ENCODE peak calls at places on chromosomes 1 and 21, in four cellular contexts. One of them, this sample, is unnamed.

GRCh38 chr21:35616090-35616489 is 444.2 kb downstream of the SETD4 start:
- DNase-seq in A549: peak; percentile 1
- DNase-seq in HepG2: no peak
- DNase-seq in GM12878: no peak
- DNase-seq in this sample: no peak

GRCh38 chr1:26290061-26290415 is 10.2 kb downstream of the SH3BGRL3 start:
- DNase-seq in A549: no peak
- DNase-seq in HepG2: no peak
- DNase-seq in GM12878: no peak
- DNase-seq in this sample: no peak

GRCh38 chr1:211132681-211133392 is 1.1 kb downstream of the KCNH1 start:
- DNase-seq in HepG2: no peak
- DNase-seq in A549: no peak
- DNase-seq in GM12878: no peak
- DNase-seq in this sample: no peak

GRCh38 chr1:160205242-160205973 is at the start of gene PEA15:
- DNase-seq in GM12878: no peak
- DNase-seq in HepG2: no peak
- DNase-seq in A549: peak; percentile 87
- DNase-seq in this sample: peak; percentile 93

GRCh38 chr1:14941865-14942264 is 211.7 kb upstream of the TMEM51 start:
- DNase-seq in GM12878: no peak
- DNase-seq in A549: no peak
- DNase-seq in HepG2: no peak
- DNase-seq in this sample: no peak

GRCh38 chr1:94801919-94802546 is 18.1 kb upstream of the SLC44A3 start:
- DNase-seq in A549: peak; percentile 44
- DNase-seq in GM12878: no peak
- DNase-seq in HepG2: peak; percentile 49
- DNase-seq in this sample: no peak

GRCh38 chr1:199123615-199124014 is 484.8 kb downstream of the PTPRC start:
- DNase-seq in HepG2: no peak
- DNase-seq in GM12878: no peak
- DNase-seq in A549: no peak
- DNase-seq in this sample: no peak

GRCh38 chr21:38343691-38344090 is 86.9 kb downstream of the KCNJ15 start:
- DNase-seq in GM12878: no peak
- DNase-seq in HepG2: no peak
- DNase-seq in A549: peak; percentile 58
- DNase-seq in this sample: no peak

GRCh38 chr1:230186003-230186863 is 119.2 kb downstream of the GALNT2 start:
- DNase-seq in A549: peak; percentile 87
- DNase-seq in GM12878: no peak
- DNase-seq in HepG2: peak; percentile 95
- DNase-seq in this sample: no peak

GRCh38 chr1:184497962-184498723 is 111.3 kb downstream of the C1orf21 start:
- DNase-seq in GM12878: no peak
- DNase-seq in HepG2: no peak
- DNase-seq in A549: no peak
- DNase-seq in this sample: no peak

GRCh38 chr1:82788660-82789059 is 987.9 kb downstream of the ADGRL2 start:
- DNase-seq in HepG2: no peak
- DNase-seq in A549: no peak
- DNase-seq in GM12878: no peak
- DNase-seq in this sample: no peak

GRCh38 chr21:31128234-31128633 is 90.0 kb upstream of the KRTAP19-8 start:
- DNase-seq in GM12878: no peak
- DNase-seq in A549: no peak
- DNase-seq in HepG2: no peak
- DNase-seq in this sample: no peak

GRCh38 chr1:77888429-77889239 is at the start of gene NEXN:
- DNase-seq in GM12878: no peak
- DNase-seq in A549: peak; percentile 13
- DNase-seq in HepG2: peak; percentile 44
- DNase-seq in this sample: peak; percentile 39

GRCh38 chr1:184152502-184152901 is 101.0 kb downstream of the TSEN15 start:
- DNase-seq in GM12878: no peak
- DNase-seq in HepG2: no peak
- DNase-seq in A549: no peak
- DNase-seq in this sample: no peak

GRCh38 chr1:248421384-248421783 is 18.5 kb downstream of the OR2T1 start:
- DNase-seq in A549: no peak
- DNase-seq in HepG2: no peak
- DNase-seq in GM12878: no peak
- DNase-seq in this sample: no peak

GRCh38 chr1:241408170-241408569 is 51.2 kb upstream of the RGS7 start:
- DNase-seq in A549: no peak
- DNase-seq in HepG2: no peak
- DNase-seq in GM12878: no peak
- DNase-seq in this sample: peak; percentile 46

GRCh38 chr1:222634180-222635013 is 16.5 kb downstream of the MIA3 start:
- DNase-seq in A549: peak; percentile 71
- DNase-seq in HepG2: peak; percentile 87
- DNase-seq in GM12878: no peak
- DNase-seq in this sample: peak; percentile 68

GRCh38 chr1:203473281-203473680 is 2.3 kb upstream of the PRELP start:
- DNase-seq in HepG2: no peak
- DNase-seq in A549: no peak
- DNase-seq in GM12878: no peak
- DNase-seq in this sample: no peak

GRCh38 chr1:217614319-217614718 is 16.6 kb downstream of the GPATCH2 start:
- DNase-seq in HepG2: no peak
- DNase-seq in A549: no peak
- DNase-seq in GM12878: no peak
- DNase-seq in this sample: no peak

GRCh38 chr1:92572520-92572919 is 85.8 kb upstream of the GFI1 start:
- DNase-seq in GM12878: no peak
- DNase-seq in A549: no peak
- DNase-seq in HepG2: no peak
- DNase-seq in this sample: peak; percentile 13

GRCh38 chr1:223641523-223642039 is 23.9 kb downstream of the CAPN8 start:
- DNase-seq in HepG2: no peak
- DNase-seq in GM12878: no peak
- DNase-seq in A549: no peak
- DNase-seq in this sample: no peak

GRCh38 chr1:53043271-53043670 is 18.7 kb upstream of the PODN start:
- DNase-seq in HepG2: peak; percentile 8
- DNase-seq in GM12878: no peak
- DNase-seq in A549: no peak
- DNase-seq in this sample: no peak

GRCh38 chr1:7526196-7526866 is 244.8 kb upstream of the VAMP3 start:
- DNase-seq in GM12878: no peak
- DNase-seq in HepG2: no peak
- DNase-seq in A549: no peak
- DNase-seq in this sample: no peak

GRCh38 chr21:19049567-19049966 is 646.0 kb upstream of the TMPRSS15 start:
- DNase-seq in HepG2: no peak
- DNase-seq in GM12878: no peak
- DNase-seq in A549: no peak
- DNase-seq in this sample: no peak

GRCh38 chr1:119686661-119687060 is 25.1 kb upstream of the PHGDH start:
- DNase-seq in A549: no peak
- DNase-seq in HepG2: no peak
- DNase-seq in GM12878: no peak
- DNase-seq in this sample: no peak

GRCh38 chr1:37307907-37308570 is 166.3 kb upstream of the ZC3H12A start:
- DNase-seq in GM12878: no peak
- DNase-seq in HepG2: no peak
- DNase-seq in A549: no peak
- DNase-seq in this sample: peak; percentile 25

GRCh38 chr1:162107911-162108310 is 38.4 kb downstream of the NOS1AP start:
- DNase-seq in HepG2: peak; percentile 41
- DNase-seq in GM12878: no peak
- DNase-seq in A549: no peak
- DNase-seq in this sample: no peak

GRCh38 chr21:28944296-28944695 is 48.4 kb downstream of the LTN1 start:
- DNase-seq in GM12878: no peak
- DNase-seq in HepG2: peak; percentile 14
- DNase-seq in A549: no peak
- DNase-seq in this sample: no peak

GRCh38 chr1:232591344-232591743 is 38.6 kb downstream of the SIPA1L2 start:
- DNase-seq in A549: no peak
- DNase-seq in GM12878: no peak
- DNase-seq in HepG2: no peak
- DNase-seq in this sample: no peak

GRCh38 chr1:180921891-180922636 is 9.4 kb downstream of the KIAA1614 start:
- DNase-seq in GM12878: no peak
- DNase-seq in HepG2: no peak
- DNase-seq in A549: no peak
- DNase-seq in this sample: no peak

GRCh38 chr1:180923887-180924286 is 11.2 kb downstream of the KIAA1614 start:
- DNase-seq in HepG2: no peak
- DNase-seq in GM12878: no peak
- DNase-seq in A549: no peak
- DNase-seq in this sample: peak; percentile 63

GRCh38 chr1:180924939-180925338 is 12.2 kb downstream of the KIAA1614 start:
- DNase-seq in HepG2: no peak
- DNase-seq in GM12878: no peak
- DNase-seq in A549: no peak
- DNase-seq in this sample: no peak

GRCh38 chr1:180922637-180923023 is 9.9 kb downstream of the KIAA1614 start:
- DNase-seq in A549: no peak
- DNase-seq in HepG2: no peak
- DNase-seq in GM12878: no peak
- DNase-seq in this sample: no peak

GRCh38 chr1:180923024-180923841 is 10.5 kb downstream of the KIAA1614 start:
- DNase-seq in HepG2: peak; percentile 45
- DNase-seq in A549: no peak
- DNase-seq in GM12878: peak; percentile 19
- DNase-seq in this sample: no peak
- TF ChIP-seq CHD4 in HepG2: no peak
- TF ChIP-seq CHD4 in A549: no peak
- TF ChIP-seq CHD4 in GM12878: no peak
- TF ChIP-seq CHD4 in this sample: no peak

GRCh38 chr1:208254862-208255261 is 10.7 kb upstream of the PLXNA2 start:
- DNase-seq in A549: no peak
- DNase-seq in GM12878: no peak
- DNase-seq in HepG2: no peak
- DNase-seq in this sample: no peak

GRCh38 chr1:208256091-208256490 is 11.9 kb upstream of the PLXNA2 start:
- DNase-seq in HepG2: no peak
- DNase-seq in GM12878: no peak
- DNase-seq in A549: no peak
- DNase-seq in this sample: no peak

GRCh38 chr1:208252126-208252853 is 8.1 kb upstream of the PLXNA2 start:
- DNase-seq in GM12878: no peak
- DNase-seq in A549: peak; percentile 85
- DNase-seq in HepG2: peak; percentile 52
- DNase-seq in this sample: peak; percentile 38

GRCh38 chr1:208253177-208253576 is 9.0 kb upstream of the PLXNA2 start:
- DNase-seq in HepG2: no peak
- DNase-seq in A549: no peak
- DNase-seq in GM12878: no peak
- DNase-seq in this sample: no peak

DNA sequence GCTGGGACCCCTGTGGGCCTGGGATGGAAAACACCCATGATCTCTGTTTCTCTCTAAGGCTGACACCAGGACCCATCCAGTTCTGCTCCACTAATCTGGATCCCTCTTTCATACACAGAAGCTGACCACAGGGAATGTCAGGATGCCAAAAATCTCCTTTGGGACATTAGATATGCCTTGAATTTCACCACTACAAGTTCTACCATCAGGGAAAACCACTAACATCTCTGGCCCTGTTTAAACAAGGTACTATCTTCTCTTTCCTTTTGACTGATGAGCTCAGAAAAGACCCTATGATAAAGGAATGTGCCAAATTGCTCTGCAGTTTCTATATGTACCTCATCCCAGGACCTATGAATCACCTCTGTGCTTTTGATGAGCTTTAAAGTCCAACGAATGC is 10.2 kb upstream of the PLXNA2 start:
- DNase-seq in A549: no peak
- DNase-seq in GM12878: no peak
- DNase-seq in HepG2: no peak
- DNase-seq in this sample: no peak
- TF ChIP-seq CHD4 in A549: no peak
- TF ChIP-seq CHD4 in GM12878: no peak
- TF ChIP-seq CHD4 in HepG2: no peak
- TF ChIP-seq CHD4 in this sample: no peak

DNA sequence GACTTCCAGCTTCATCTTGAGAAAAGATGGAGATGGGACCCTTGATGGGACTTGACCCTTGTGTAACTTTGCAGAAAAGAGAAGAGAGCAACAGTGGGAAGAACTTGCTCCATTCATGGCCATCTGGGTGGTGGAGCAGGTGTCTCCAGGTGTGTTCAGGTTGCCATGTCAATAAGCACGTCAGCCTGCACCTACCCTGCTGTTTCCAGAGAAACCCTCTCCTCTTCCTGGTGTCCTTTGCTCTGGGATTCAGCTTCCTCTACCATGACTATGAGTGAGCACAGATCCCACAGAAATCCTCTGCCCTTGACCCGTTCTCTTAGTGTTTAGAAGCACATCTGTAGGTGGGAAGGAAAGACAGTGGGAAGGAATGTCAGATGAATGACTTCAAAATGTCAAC is 21.8 kb upstream of the OTUD3 start:
- DNase-seq in A549: no peak
- DNase-seq in GM12878: no peak
- DNase-seq in HepG2: no peak
- DNase-seq in this sample: no peak
- TF ChIP-seq CHD4 in A549: no peak
- TF ChIP-seq CHD4 in GM12878: no peak
- TF ChIP-seq CHD4 in HepG2: no peak
- TF ChIP-seq CHD4 in this sample: no peak

GRCh38 chr1:165056914-165057313 is 299.6 kb downstream of the LMX1A start:
- DNase-seq in GM12878: no peak
- DNase-seq in A549: no peak
- DNase-seq in HepG2: no peak
- DNase-seq in this sample: no peak

GRCh38 chr1:165047985-165048384 is 308.5 kb downstream of the LMX1A start:
- DNase-seq in A549: no peak
- DNase-seq in GM12878: no peak
- DNase-seq in HepG2: no peak
- DNase-seq in this sample: no peak

GRCh38 chr1:165057956-165058355 is 298.6 kb downstream of the LMX1A start:
- DNase-seq in GM12878: no peak
- DNase-seq in HepG2: no peak
- DNase-seq in A549: no peak
- DNase-seq in this sample: no peak

GRCh38 chr1:165050246-165050645 is 306.3 kb downstream of the LMX1A start:
- DNase-seq in GM12878: no peak
- DNase-seq in HepG2: no peak
- DNase-seq in A549: no peak
- DNase-seq in this sample: no peak

DNA sequence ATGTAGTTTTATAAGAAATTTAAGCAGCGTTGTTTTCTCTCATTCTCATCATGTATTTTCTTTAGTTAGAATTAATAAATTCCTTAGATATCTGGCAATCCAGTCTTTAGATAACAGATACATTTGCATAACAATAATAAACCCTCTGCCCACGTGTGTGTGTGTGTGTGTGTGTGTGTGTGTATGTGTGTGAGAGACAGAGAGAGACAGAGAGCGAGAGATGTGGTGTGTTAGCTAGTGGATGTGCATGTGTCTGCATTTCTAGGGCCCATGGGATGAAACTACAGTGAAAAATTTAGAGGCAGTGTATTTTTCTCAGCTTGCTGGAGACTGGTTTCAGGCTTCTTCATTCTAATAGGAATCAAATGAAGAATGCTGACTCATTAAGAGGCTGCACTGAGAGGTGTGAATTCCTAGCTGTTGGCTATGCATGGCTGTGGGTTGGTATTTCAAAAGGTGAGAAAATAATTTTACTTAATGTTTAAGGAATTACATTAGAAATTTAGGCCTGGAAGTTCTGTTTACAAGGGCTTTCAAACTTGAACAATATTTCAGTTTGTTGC is 303.2 kb downstream of the LMX1A start:
- DNase-seq in A549: no peak
- DNase-seq in HepG2: no peak
- DNase-seq in GM12878: no peak
- DNase-seq in this sample: no peak
- TF ChIP-seq CHD4 in A549: no peak
- TF ChIP-seq CHD4 in HepG2: no peak
- TF ChIP-seq CHD4 in GM12878: no peak
- TF ChIP-seq CHD4 in this sample: no peak